ENCODE peak calls at places on chromosomes 1 and 21, in four cellular contexts. T is OCI-LY7, H is thoracic aorta, M is cardiac fibroblast. E is an unnamed sample.

GRCh38 chr1:97906567-97907228 is 14.1 kb downstream of the DPYD start:
- DNase-seq in T (no peak), H (no peak), M (peak), E (peak)

GRCh38 chr1:188826800-188827199 is 1650.9 kb downstream of the BRINP3 start:
- DNase-seq in T (no peak), H (no peak), M (no peak), E (no peak)

GRCh38 chr1:241998412-241998921 is 431 bp downstream of the MAP1LC3C start:
- DNase-seq in T (no peak), H (peak), M (peak), E (peak)

GRCh38 chr1:116572079-116572478 is 1.3 kb upstream of the CD58 start:
- DNase-seq in T (no peak), H (no peak), M (no peak), E (no peak)

GRCh38 chr1:17834561-17835100 is 79.5 kb downstream of the ACTL8 start:
- DNase-seq in T (no peak), H (no peak), M (no peak), E (no peak)

GRCh38 chr1:39409055-39409816 is 82.2 kb upstream of the BMP8A start:
- DNase-seq in T (no peak), H (no peak), M (peak), E (peak)

GRCh38 chr1:40806724-40807675 is 23.4 kb downstream of the KCNQ4 start:
- DNase-seq in T (no peak), H (no peak), M (peak), E (no peak)

GRCh38 chr1:244349581-244350001 is 102.1 kb downstream of the ADSS2 start:
- DNase-seq in T (no peak), H (no peak), M (peak), E (no peak)

GRCh38 chr1:21552715-21553114 is 43.5 kb downstream of the ALPL start:
- DNase-seq in T (no peak), H (no peak), M (peak), E (peak)

GRCh38 chr1:236576004-236576403 is 28.3 kb downstream of the HEATR1 start:
- DNase-seq in T (no peak), H (no peak), M (peak), E (peak)

GRCh38 chr1:228849011-228849541 is 113.8 kb downstream of the RHOU start:
- DNase-seq in T (no peak), H (no peak), M (no peak), E (no peak)

GRCh38 chr21:26165331-26165730 is 5.2 kb downstream of the APP start:
- DNase-seq in T (no peak), H (no peak), M (no peak), E (no peak)

GRCh38 chr21:26169061-26169610 is 1.4 kb downstream of the APP start:
- DNase-seq in T (no peak), H (no peak), M (peak), E (peak)

GRCh38 chr21:26169611-26170470 is 729 bp downstream of the APP start:
- DNase-seq in T (no peak), H (no peak), M (peak), E (peak)

GRCh38 chr21:26170471-26171309 is at the start of gene APP:
- DNase-seq in T (no peak), H (no peak), M (peak), E (peak)

GRCh38 chr21:26167593-26167992 is 3.0 kb downstream of the APP start:
- DNase-seq in T (no peak), H (no peak), M (no peak), E (no peak)
- H3K4me3 ChIP-seq in T (no peak), H (no peak), M (no peak), E (no peak)

GRCh38 chr1:115413621-115414020 is 75.6 kb upstream of the NGF start:
- DNase-seq in T (no peak), H (no peak), M (no peak), E (no peak)

GRCh38 chr1:115412286-115412685 is 74.2 kb upstream of the NGF start:
- DNase-seq in T (no peak), H (no peak), M (peak), E (peak)

GRCh38 chr1:115413208-115413607 is 75.2 kb upstream of the NGF start:
- DNase-seq in T (no peak), H (no peak), M (no peak), E (no peak)

GRCh38 chr1:115411388-115412063 is 73.5 kb upstream of the NGF start:
- DNase-seq in T (peak), H (no peak), M (peak), E (peak)

GRCh38 chr1:115412733-115413132 is 74.7 kb upstream of the NGF start:
- DNase-seq in T (no peak), H (no peak), M (no peak), E (no peak)
- TF ChIP-seq CTCF in T (no peak), H (no peak), M (no peak), E (no peak)

DNA sequence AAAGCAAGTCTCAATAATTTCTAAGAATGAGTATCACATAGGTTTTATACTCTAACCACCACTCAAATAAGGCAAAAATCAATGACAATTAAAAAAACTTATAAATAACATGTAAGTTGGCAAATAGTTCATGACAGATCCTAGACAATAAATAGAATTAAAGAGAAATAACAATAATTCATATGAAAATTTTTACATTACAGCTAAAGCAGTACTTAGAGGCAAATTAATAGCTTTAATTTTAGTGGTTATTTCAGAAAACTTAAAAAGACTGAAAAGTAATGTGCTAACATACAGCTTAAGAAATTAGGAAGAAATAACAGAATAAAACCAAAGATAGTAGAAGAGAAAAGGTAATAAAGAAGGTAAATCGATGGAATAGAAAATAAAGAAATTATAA is 179.9 kb upstream of the SPAG17 start:
- DNase-seq in T (no peak), H (no peak), M (no peak), E (no peak)
- H3K4me3 ChIP-seq in T (no peak), H (no peak), M (no peak), E (no peak)

DNA sequence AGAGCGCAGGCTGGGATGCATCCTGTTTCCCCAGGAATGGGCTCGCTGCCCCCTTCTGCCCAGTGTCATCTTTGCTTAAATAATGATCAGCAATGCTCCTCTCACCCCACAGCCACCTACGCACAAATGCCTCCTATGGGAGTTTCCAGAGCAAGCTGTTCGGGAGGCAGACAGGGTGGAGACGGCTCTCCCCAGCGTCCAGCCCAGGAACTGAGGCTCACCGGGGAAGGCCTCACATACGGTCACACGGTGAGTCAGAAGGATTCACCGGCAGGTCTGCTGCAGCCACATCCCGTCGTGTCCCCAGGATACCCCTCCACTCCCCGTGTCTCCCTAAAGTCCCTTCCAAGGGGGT is 40.3 kb upstream of the RUNX3 start:
- DNase-seq in T (no peak), H (no peak), M (peak), E (peak)
- TF ChIP-seq CTCF in T (no peak), H (no peak), M (peak), E (peak)

DNA sequence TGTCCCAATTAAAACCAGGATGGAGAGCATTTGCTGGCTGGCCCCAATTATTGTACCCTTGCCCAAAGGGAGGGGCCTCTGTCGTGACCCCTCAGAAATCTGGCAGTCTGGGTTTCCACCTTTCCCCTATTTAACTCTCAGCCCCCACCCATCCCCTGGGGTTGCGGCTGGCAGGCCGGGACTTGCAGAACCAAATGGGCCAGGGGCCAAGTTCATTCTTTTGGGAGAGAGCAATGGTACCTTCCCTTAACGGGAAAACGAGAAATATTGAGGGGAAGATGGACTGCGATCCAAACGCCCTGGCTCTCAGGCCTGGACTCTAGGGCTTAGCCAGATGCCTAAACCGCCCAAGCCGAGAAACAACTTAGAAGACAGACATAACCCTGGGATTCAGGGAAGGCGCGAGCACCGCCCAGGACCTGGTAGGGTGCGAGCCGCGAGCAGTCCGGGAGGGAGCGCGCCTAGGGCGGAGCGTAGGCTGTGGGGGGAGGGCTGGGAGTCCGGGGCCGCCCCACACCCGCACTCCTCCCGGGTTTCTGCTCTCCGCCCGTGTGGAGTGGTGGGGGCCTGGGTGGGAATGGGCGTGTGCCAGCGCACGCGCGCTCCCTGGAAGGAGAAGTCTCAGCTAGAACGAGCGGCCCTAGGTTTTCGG is at the start of gene SLC27A3:
- DNase-seq in T (no peak), H (no peak), M (peak), E (peak)
- H3K4me3 ChIP-seq in T (peak), H (peak), M (peak), E (peak)

E was measured in AG10803.